ENCODE peak calls at places on chromosomes 1 and 21, in five cellular contexts. B is GM23338; O is effector memory CD4-positive, alpha-beta T cell; R is AG08396; T is left lung. M is an unnamed sample.

GRCh38 chr1:110209715-110210603 is at the start of gene KCNC4:
- DNase-seq in T (peak; percentile 92), R (peak; percentile 95), B (peak; percentile 92), O (peak; percentile 88), M (peak; percentile 64)

GRCh38 chr1:62599044-62599443 is 1.7 kb downstream of the ANGPTL3 start:
- DNase-seq in T (no peak), B (no peak), O (no peak), R (no peak), M (no peak)

GRCh38 chr1:11407301-11407994 is 71.5 kb upstream of the DISP3 start:
- DNase-seq in O (no peak), T (no peak), R (no peak), B (no peak), M (no peak)

GRCh38 chr1:64508521-64509096 is 38.7 kb downstream of the CACHD1 start:
- DNase-seq in B (no peak), T (no peak), O (no peak), R (no peak), M (no peak)

GRCh38 chr1:213244664-213245091 is 193.6 kb downstream of the RPS6KC1 start:
- DNase-seq in T (no peak), O (no peak), B (peak; percentile 73), R (peak; percentile 28), M (peak; percentile 11)

GRCh38 chr1:178919581-178919980 is 48.7 kb upstream of the ANGPTL1 start:
- DNase-seq in R (no peak), O (no peak), T (no peak), B (no peak), M (no peak)

GRCh38 chr1:32977546-32978087 is 13.0 kb upstream of the RNF19B start:
- DNase-seq in B (no peak), T (no peak), R (no peak), O (no peak), M (no peak)

GRCh38 chr1:181161170-181161870 is 72.8 kb downstream of the IER5 start:
- DNase-seq in B (no peak), R (no peak), O (no peak), T (no peak), M (peak; percentile 61)

GRCh38 chr1:168164771-168165170 is 14.0 kb upstream of the TIPRL start:
- DNase-seq in B (no peak), O (no peak), T (no peak), R (no peak), M (no peak)

GRCh38 chr21:42580076-42580792 is 66.6 kb downstream of the SLC37A1 start:
- DNase-seq in O (no peak), R (no peak), B (no peak), T (peak; percentile 14), M (no peak)

GRCh38 chr1:48448932-48449331 is 23.1 kb downstream of the SPATA6 start:
- DNase-seq in O (no peak), T (no peak), R (no peak), B (no peak), M (no peak)